ENCODE peak calls at places on chromosomes 3 and 15, in seven cellular contexts. Q is kidney glomerular epithelial cell, J is activated T-cell treated with anti-CD3 and anti-CD28 coated beads for 1 hour, D is esophagus muscularis mucosa, H is EH, K is tibial artery, P is MM.1S. F is an unnamed sample.

GRCh38 chr15:98187549-98187948 is 227.0 kb downstream of the ARRDC4 start:
- DNase-seq in Q (no peak), H (no peak), D (peak; percentile 77), P (no peak), J (no peak), K (no peak), F (no peak)

GRCh38 chr15:61644550-61644949 is 415.4 kb upstream of the RORA start:
- DNase-seq in J (no peak), Q (no peak), P (no peak), H (no peak), K (no peak), D (no peak), F (no peak)

GRCh38 chr3:8663177-8664061 is 18.8 kb upstream of the SSUH2 start:
- DNase-seq in J (peak; percentile 16), D (no peak), K (no peak), P (peak; percentile 54), Q (peak; percentile 27), H (peak; percentile 71), F (peak; percentile 29)

GRCh38 chr15:69860921-69861320 is 236.8 kb downstream of the TLE3 start:
- DNase-seq in Q (no peak), P (no peak), D (no peak), K (no peak), H (no peak), J (no peak), F (no peak)

GRCh38 chr3:50405249-50405648 is 45.9 kb upstream of the TMEM115 start:
- DNase-seq in H (peak; percentile 30), Q (peak; percentile 7), J (no peak), K (no peak), D (no peak), P (peak; percentile 51), F (no peak)

GRCh38 chr15:66573719-66574641 is 8.2 kb upstream of the LCTL start:
- DNase-seq in P (no peak), J (no peak), Q (no peak), D (no peak), H (peak; percentile 79), K (no peak), F (no peak)

GRCh38 chr3:192795021-192795420 is 67.7 kb upstream of the FGF12 start:
- DNase-seq in Q (no peak), K (no peak), D (no peak), J (no peak), P (no peak), H (peak; percentile 52), F (no peak)

GRCh38 chr3:66585696-66586095 is 84.9 kb upstream of the LRIG1 start:
- DNase-seq in Q (no peak), H (no peak), D (no peak), J (no peak), K (no peak), P (no peak), F (no peak)

GRCh38 chr3:185586644-185586964 is 509 bp downstream of the SENP2 start:
- DNase-seq in H (no peak), K (no peak), P (no peak), J (no peak), D (no peak), Q (no peak), F (no peak)

GRCh38 chr3:58578873-58579272 is 1.7 kb upstream of the FAM107A start:
- DNase-seq in J (no peak), P (no peak), K (no peak), D (no peak), Q (no peak), H (no peak), F (no peak)

GRCh38 chr3:102179321-102180290 is 255.2 kb upstream of the ZPLD1 start:
- DNase-seq in H (peak; percentile 76), Q (peak; percentile 83), P (no peak), D (no peak), J (no peak), K (no peak), F (no peak)

GRCh38 chr3:15342252-15342651 is 9.9 kb upstream of the SH3BP5 start:
- DNase-seq in D (no peak), K (no peak), Q (no peak), H (no peak), J (no peak), P (no peak), F (no peak)

GRCh38 chr3:140113983-140114923 is 179.3 kb downstream of the CLSTN2 start:
- DNase-seq in P (no peak), J (no peak), K (no peak), H (no peak), Q (no peak), D (no peak), F (no peak)

GRCh38 chr15:27648359-27648758 is 450.8 kb downstream of the OCA2 start:
- DNase-seq in K (no peak), D (no peak), P (no peak), J (no peak), H (no peak), Q (no peak), F (no peak)

GRCh38 chr3:148330486-148330885 is 367.2 kb upstream of the AGTR1 start:
- DNase-seq in Q (no peak), J (no peak), K (no peak), H (no peak), P (no peak), D (no peak), F (no peak)

GRCh38 chr3:63993653-63994079 is 29.6 kb downstream of the PSMD6 start:
- DNase-seq in D (no peak), P (peak; percentile 52), H (peak; percentile 80), Q (peak; percentile 81), K (peak; percentile 77), J (peak; percentile 27), F (peak; percentile 44)

GRCh38 chr3:13795816-13796215 is 84.1 kb downstream of the WNT7A start:
- DNase-seq in Q (no peak), H (no peak), P (no peak), D (no peak), K (no peak), J (no peak), F (no peak)

GRCh38 chr3:18870642-18871041 is 277.7 kb upstream of the KCNH8 start:
- DNase-seq in K (no peak), J (no peak), P (no peak), H (no peak), D (no peak), Q (no peak), F (no peak)

GRCh38 chr3:59334585-59334984 is 284.8 kb upstream of the CFAP20DC start:
- DNase-seq in P (no peak), Q (no peak), D (no peak), J (no peak), K (no peak), H (no peak), F (no peak)

GRCh38 chr15:62993066-62993465 is 49.5 kb upstream of the TPM1 start:
- DNase-seq in J (no peak), D (no peak), Q (no peak), P (no peak), H (no peak), K (no peak), F (no peak)